ENCODE peak calls at places on chromosome 1, in seven cellular contexts. V is H4; A is stimulated activated CD4-positive, alpha-beta T cell treated with anti-CD3 and anti-CD28 coated beads, Interleukin-1b, Interleukin-23, amount 100 ng/mL, for 4 hours; Z is H7; R is osteocyte; P is tibial nerve; T is activated T-cell treated with anti-CD3 and anti-CD28 coated beads for 24 hours. M is an unnamed sample.

GRCh38 chr1:46903481-46903880 is 37.8 kb downstream of the CYP4A11 start:
- DNase-seq in V (no peak), A (no peak), T (no peak), P (no peak), Z (no peak), R (no peak), M (no peak)

GRCh38 chr1:97192872-97193572 is 471.4 kb downstream of the PTBP2 start:
- DNase-seq in V (peak), P (no peak), A (no peak), Z (no peak), R (no peak), T (no peak), M (no peak)

GRCh38 chr1:25098717-25099116 is 133.6 kb downstream of the SYF2 start:
- DNase-seq in P (no peak), T (no peak), R (no peak), A (no peak), Z (no peak), V (no peak), M (no peak)

GRCh38 chr1:54519709-54520108 is 28.3 kb upstream of the ACOT11 start:
- DNase-seq in T (no peak), Z (peak), A (no peak), R (no peak), P (no peak), V (no peak), M (no peak)

GRCh38 chr1:4684142-4684541 is 29.7 kb downstream of the AJAP1 start:
- DNase-seq in T (no peak), Z (no peak), P (no peak), V (no peak), A (no peak), R (no peak), M (no peak)

GRCh38 chr1:34914958-34915357 is 14.5 kb downstream of the DLGAP3 start:
- DNase-seq in R (peak), P (no peak), T (no peak), V (no peak), A (no peak), Z (no peak), M (no peak)

GRCh38 chr1:234833646-234834045 is 223.7 kb upstream of the IRF2BP2 start:
- DNase-seq in T (no peak), A (no peak), R (no peak), P (no peak), V (no peak), Z (no peak), M (no peak)

GRCh38 chr1:168317309-168317708 is 36.6 kb downstream of the TBX19 start:
- DNase-seq in P (no peak), A (no peak), T (no peak), R (no peak), Z (no peak), V (no peak), M (no peak)

GRCh38 chr1:22508329-22508728 is 55.0 kb upstream of the EPHA8 start:
- DNase-seq in V (no peak), T (no peak), Z (no peak), P (no peak), R (no peak), A (no peak), M (no peak)

GRCh38 chr1:63255153-63255552 is 67.2 kb upstream of the FOXD3 start:
- DNase-seq in T (no peak), Z (no peak), P (no peak), R (no peak), A (no peak), V (peak), M (no peak)

GRCh38 chr1:24927886-24928630 is 2.0 kb downstream of the RUNX3 start:
- DNase-seq in A (no peak), Z (no peak), R (no peak), V (no peak), P (no peak), T (no peak), M (no peak)

M was measured in coronary artery.